ENCODE peak calls at places on chromosomes 4 and X, in five cellular contexts. One of them, this sample, is unnamed.

GRCh38 chr4:183142566-183143545 is 43.8 kb downstream of the WWC2 start:
- DNase-seq in SK-N-DZ: no peak
- DNase-seq in choroid plexus epithelial cell: peak
- DNase-seq in left ventricle myocardium inferior: peak
- DNase-seq in fibroblast of lung: peak
- DNase-seq in this sample: peak

GRCh38 chrX:44585866-44586265 is 43.2 kb upstream of the FUNDC1 start:
- DNase-seq in SK-N-DZ: no peak
- DNase-seq in choroid plexus epithelial cell: no peak
- DNase-seq in left ventricle myocardium inferior: no peak
- DNase-seq in fibroblast of lung: no peak
- DNase-seq in this sample: no peak

GRCh38 chr4:118389731-118390520 is 37.1 kb upstream of the PRSS12 start:
- DNase-seq in SK-N-DZ: no peak
- DNase-seq in choroid plexus epithelial cell: no peak
- DNase-seq in left ventricle myocardium inferior: no peak
- DNase-seq in fibroblast of lung: peak
- DNase-seq in this sample: no peak

GRCh38 chrX:104854790-104855340 is 288.9 kb downstream of the IL1RAPL2 start:
- DNase-seq in SK-N-DZ: no peak
- DNase-seq in choroid plexus epithelial cell: no peak
- DNase-seq in left ventricle myocardium inferior: no peak
- DNase-seq in fibroblast of lung: peak
- DNase-seq in this sample: no peak

GRCh38 chr4:13633671-13634070 is 6.1 kb upstream of the BOD1L1 start:
- DNase-seq in SK-N-DZ: no peak
- DNase-seq in choroid plexus epithelial cell: no peak
- DNase-seq in left ventricle myocardium inferior: no peak
- DNase-seq in fibroblast of lung: no peak
- DNase-seq in this sample: no peak

GRCh38 chr4:5009796-5010195 is 9.5 kb downstream of the CYTL1 start:
- DNase-seq in SK-N-DZ: no peak
- DNase-seq in choroid plexus epithelial cell: no peak
- DNase-seq in left ventricle myocardium inferior: no peak
- DNase-seq in fibroblast of lung: no peak
- DNase-seq in this sample: no peak

GRCh38 chrX:133549319-133549933 is 134.1 kb upstream of the GPC4 start:
- DNase-seq in SK-N-DZ: no peak
- DNase-seq in choroid plexus epithelial cell: no peak
- DNase-seq in left ventricle myocardium inferior: no peak
- DNase-seq in fibroblast of lung: no peak
- DNase-seq in this sample: no peak

GRCh38 chr4:116501954-116502353 is 583.4 kb downstream of the TRAM1L1 start:
- DNase-seq in SK-N-DZ: no peak
- DNase-seq in choroid plexus epithelial cell: no peak
- DNase-seq in left ventricle myocardium inferior: no peak
- DNase-seq in fibroblast of lung: no peak
- DNase-seq in this sample: no peak

GRCh38 chrX:16451331-16451730 is 198.6 kb upstream of the S100G start:
- DNase-seq in SK-N-DZ: no peak
- DNase-seq in choroid plexus epithelial cell: peak
- DNase-seq in left ventricle myocardium inferior: no peak
- DNase-seq in fibroblast of lung: no peak
- DNase-seq in this sample: no peak

GRCh38 chr4:126264839-126265238 is 950.1 kb downstream of the FAT4 start:
- DNase-seq in SK-N-DZ: no peak
- DNase-seq in choroid plexus epithelial cell: peak
- DNase-seq in left ventricle myocardium inferior: no peak
- DNase-seq in fibroblast of lung: peak
- DNase-seq in this sample: no peak

GRCh38 chrX:124113799-124114600 is 152.5 kb downstream of the STAG2 start:
- DNase-seq in SK-N-DZ: no peak
- DNase-seq in choroid plexus epithelial cell: no peak
- DNase-seq in left ventricle myocardium inferior: no peak
- DNase-seq in fibroblast of lung: no peak
- DNase-seq in this sample: no peak

GRCh38 chr4:7066493-7066892 is 1.4 kb downstream of the GRPEL1 start:
- DNase-seq in SK-N-DZ: no peak
- DNase-seq in choroid plexus epithelial cell: no peak
- DNase-seq in left ventricle myocardium inferior: no peak
- DNase-seq in fibroblast of lung: no peak
- DNase-seq in this sample: no peak

GRCh38 chr4:166842795-166843261 is 391.5 kb downstream of the SPOCK3 start:
- DNase-seq in SK-N-DZ: no peak
- DNase-seq in choroid plexus epithelial cell: no peak
- DNase-seq in left ventricle myocardium inferior: no peak
- DNase-seq in fibroblast of lung: no peak
- DNase-seq in this sample: no peak

GRCh38 chrX:68931345-68931744 is 102.5 kb downstream of the EFNB1 start:
- DNase-seq in SK-N-DZ: no peak
- DNase-seq in choroid plexus epithelial cell: no peak
- DNase-seq in left ventricle myocardium inferior: peak
- DNase-seq in fibroblast of lung: no peak
- DNase-seq in this sample: no peak

GRCh38 chrX:140318306-140318705 is 186.6 kb downstream of the SOX3 start:
- DNase-seq in SK-N-DZ: no peak
- DNase-seq in choroid plexus epithelial cell: no peak
- DNase-seq in left ventricle myocardium inferior: no peak
- DNase-seq in fibroblast of lung: peak
- DNase-seq in this sample: no peak

GRCh38 chrX:115460565-115460888 is 100.4 kb upstream of the PLS3 start:
- DNase-seq in SK-N-DZ: no peak
- DNase-seq in choroid plexus epithelial cell: peak
- DNase-seq in left ventricle myocardium inferior: no peak
- DNase-seq in fibroblast of lung: peak
- DNase-seq in this sample: no peak

GRCh38 chr4:147822128-147822527 is 90.2 kb downstream of the ARHGAP10 start:
- DNase-seq in SK-N-DZ: no peak
- DNase-seq in choroid plexus epithelial cell: peak
- DNase-seq in left ventricle myocardium inferior: peak
- DNase-seq in fibroblast of lung: peak
- DNase-seq in this sample: no peak

GRCh38 chr4:105158837-105159236 is 12.2 kb downstream of the TET2 start:
- DNase-seq in SK-N-DZ: no peak
- DNase-seq in choroid plexus epithelial cell: peak
- DNase-seq in left ventricle myocardium inferior: no peak
- DNase-seq in fibroblast of lung: peak
- DNase-seq in this sample: no peak

This sample was measured in SK-N-SH.